ENCODE peak calls at places on chromosomes 16 and 17, in seven cellular contexts. One of them, this sample, is unnamed.

GRCh38 chr16:88649924-88650748 is 717 bp downstream of the CYBA start:
- DNase-seq in adrenal gland: peak; percentile 61
- DNase-seq in GM20000: peak; percentile 74
- DNase-seq in suprapubic skin: peak; percentile 80
- DNase-seq in SIG-M5: no peak
- DNase-seq in Daoy: no peak
- DNase-seq in NCI-H1092: no peak
- DNase-seq in this sample: no peak

GRCh38 chr17:3697157-3697515 is 1.2 kb upstream of the P2RX5 start:
- DNase-seq in NCI-H1092: no peak
- DNase-seq in Daoy: no peak
- DNase-seq in suprapubic skin: no peak
- DNase-seq in GM20000: no peak
- DNase-seq in SIG-M5: no peak
- DNase-seq in adrenal gland: no peak
- DNase-seq in this sample: no peak

GRCh38 chr17:82754297-82755208 is 2.7 kb downstream of the TBCD start:
- DNase-seq in NCI-H1092: no peak
- DNase-seq in GM20000: no peak
- DNase-seq in Daoy: no peak
- DNase-seq in adrenal gland: no peak
- DNase-seq in SIG-M5: no peak
- DNase-seq in suprapubic skin: no peak
- DNase-seq in this sample: no peak

GRCh38 chr16:24729243-24729966 is at the start of gene TNRC6A:
- DNase-seq in Daoy: peak; percentile 90
- DNase-seq in GM20000: peak; percentile 94
- DNase-seq in adrenal gland: peak; percentile 95
- DNase-seq in suprapubic skin: peak; percentile 93
- DNase-seq in NCI-H1092: peak; percentile 85
- DNase-seq in SIG-M5: no peak
- DNase-seq in this sample: peak; percentile 68

GRCh38 chr16:71367243-71367976 is 8.9 kb downstream of the CALB2 start:
- DNase-seq in Daoy: peak; percentile 75
- DNase-seq in SIG-M5: no peak
- DNase-seq in suprapubic skin: no peak
- DNase-seq in NCI-H1092: peak; percentile 27
- DNase-seq in adrenal gland: peak; percentile 72
- DNase-seq in GM20000: peak; percentile 65
- DNase-seq in this sample: no peak

GRCh38 chr17:78729636-78730035 is 52.4 kb downstream of the CYTH1 start:
- DNase-seq in adrenal gland: no peak
- DNase-seq in suprapubic skin: no peak
- DNase-seq in Daoy: no peak
- DNase-seq in NCI-H1092: no peak
- DNase-seq in SIG-M5: no peak
- DNase-seq in GM20000: no peak
- DNase-seq in this sample: no peak

GRCh38 chr16:24717411-24717810 is 12.0 kb upstream of the TNRC6A start:
- DNase-seq in suprapubic skin: no peak
- DNase-seq in NCI-H1092: no peak
- DNase-seq in GM20000: no peak
- DNase-seq in Daoy: no peak
- DNase-seq in SIG-M5: no peak
- DNase-seq in adrenal gland: no peak
- DNase-seq in this sample: no peak

GRCh38 chr16:89798832-89799370 is 17.5 kb downstream of the FANCA start:
- DNase-seq in Daoy: no peak
- DNase-seq in adrenal gland: peak; percentile 58
- DNase-seq in NCI-H1092: no peak
- DNase-seq in SIG-M5: no peak
- DNase-seq in GM20000: no peak
- DNase-seq in suprapubic skin: no peak
- DNase-seq in this sample: no peak

GRCh38 chr17:29590979-29591736 is 1.7 kb upstream of the GIT1 start:
- DNase-seq in adrenal gland: no peak
- DNase-seq in suprapubic skin: no peak
- DNase-seq in NCI-H1092: peak; percentile 52
- DNase-seq in Daoy: peak; percentile 82
- DNase-seq in GM20000: peak; percentile 63
- DNase-seq in SIG-M5: no peak
- DNase-seq in this sample: peak; percentile 69

GRCh38 chr17:80007009-80007752 is 28.5 kb downstream of the TBC1D16 start:
- DNase-seq in suprapubic skin: peak; percentile 63
- DNase-seq in NCI-H1092: no peak
- DNase-seq in SIG-M5: no peak
- DNase-seq in adrenal gland: no peak
- DNase-seq in Daoy: no peak
- DNase-seq in GM20000: no peak
- DNase-seq in this sample: no peak

GRCh38 chr17:39064374-39064773 is 87.1 kb downstream of the PLXDC1 start:
- DNase-seq in SIG-M5: no peak
- DNase-seq in adrenal gland: no peak
- DNase-seq in NCI-H1092: no peak
- DNase-seq in GM20000: no peak
- DNase-seq in Daoy: peak; percentile 25
- DNase-seq in suprapubic skin: no peak
- DNase-seq in this sample: no peak

GRCh38 chr17:13735444-13735843 is 133.7 kb upstream of the HS3ST3A1 start:
- DNase-seq in suprapubic skin: no peak
- DNase-seq in NCI-H1092: no peak
- DNase-seq in GM20000: no peak
- DNase-seq in SIG-M5: no peak
- DNase-seq in adrenal gland: no peak
- DNase-seq in Daoy: no peak
- DNase-seq in this sample: no peak

GRCh38 chr17:29589524-29590260 is at the start of gene GIT1:
- DNase-seq in GM20000: peak; percentile 99
- DNase-seq in SIG-M5: no peak
- DNase-seq in suprapubic skin: no peak
- DNase-seq in adrenal gland: peak; percentile 88
- DNase-seq in Daoy: peak; percentile 92
- DNase-seq in NCI-H1092: peak; percentile 80
- DNase-seq in this sample: peak; percentile 59

GRCh38 chr16:27678955-27679354 is 129.0 kb downstream of the KATNIP start:
- DNase-seq in Daoy: no peak
- DNase-seq in adrenal gland: no peak
- DNase-seq in SIG-M5: no peak
- DNase-seq in GM20000: no peak
- DNase-seq in suprapubic skin: no peak
- DNase-seq in NCI-H1092: no peak
- DNase-seq in this sample: no peak

GRCh38 chr17:77492446-77493237 is 351.9 kb downstream of the SEC14L1 start:
- DNase-seq in NCI-H1092: no peak
- DNase-seq in Daoy: no peak
- DNase-seq in adrenal gland: peak; percentile 51
- DNase-seq in SIG-M5: no peak
- DNase-seq in GM20000: no peak
- DNase-seq in suprapubic skin: peak; percentile 59
- DNase-seq in this sample: no peak

GRCh38 chr17:64270885-64271284 is 7.8 kb upstream of the TEX2 start:
- DNase-seq in NCI-H1092: no peak
- DNase-seq in adrenal gland: no peak
- DNase-seq in Daoy: no peak
- DNase-seq in suprapubic skin: no peak
- DNase-seq in SIG-M5: no peak
- DNase-seq in GM20000: peak; percentile 48
- DNase-seq in this sample: no peak

GRCh38 chr16:48126801-48127644 is 28.8 kb downstream of the ABCC12 start:
- DNase-seq in GM20000: no peak
- DNase-seq in SIG-M5: no peak
- DNase-seq in Daoy: peak; percentile 96
- DNase-seq in NCI-H1092: peak; percentile 79
- DNase-seq in suprapubic skin: no peak
- DNase-seq in adrenal gland: no peak
- DNase-seq in this sample: no peak

GRCh38 chr17:38693700-38694329 is 11.3 kb upstream of the MLLT6 start:
- DNase-seq in Daoy: no peak
- DNase-seq in NCI-H1092: peak; percentile 50
- DNase-seq in adrenal gland: peak; percentile 97
- DNase-seq in SIG-M5: no peak
- DNase-seq in suprapubic skin: peak; percentile 85
- DNase-seq in GM20000: no peak
- DNase-seq in this sample: peak; percentile 47

GRCh38 chr17:66474810-66475497 is 172.5 kb downstream of the PRKCA start:
- DNase-seq in suprapubic skin: no peak
- DNase-seq in GM20000: no peak
- DNase-seq in SIG-M5: no peak
- DNase-seq in adrenal gland: no peak
- DNase-seq in NCI-H1092: no peak
- DNase-seq in Daoy: no peak
- DNase-seq in this sample: no peak

GRCh38 chr17:40560592-40561293 is 4.5 kb downstream of the CCR7 start:
- DNase-seq in NCI-H1092: no peak
- DNase-seq in Daoy: peak; percentile 83
- DNase-seq in GM20000: peak; percentile 80
- DNase-seq in suprapubic skin: peak; percentile 67
- DNase-seq in adrenal gland: peak; percentile 51
- DNase-seq in SIG-M5: peak; percentile 89
- DNase-seq in this sample: no peak

GRCh38 chr17:8015957-8016631 is 13.7 kb downstream of the GUCY2D start:
- DNase-seq in adrenal gland: no peak
- DNase-seq in GM20000: no peak
- DNase-seq in Daoy: peak; percentile 13
- DNase-seq in NCI-H1092: no peak
- DNase-seq in SIG-M5: no peak
- DNase-seq in suprapubic skin: no peak
- DNase-seq in this sample: no peak

GRCh38 chr16:24908716-24909115 is 63.0 kb downstream of the SLC5A11 start:
- DNase-seq in Daoy: no peak
- DNase-seq in suprapubic skin: no peak
- DNase-seq in NCI-H1092: no peak
- DNase-seq in GM20000: no peak
- DNase-seq in adrenal gland: no peak
- DNase-seq in SIG-M5: no peak
- DNase-seq in this sample: no peak

GRCh38 chr16:54628796-54629625 is 301.7 kb upstream of the IRX5 start:
- DNase-seq in SIG-M5: no peak
- DNase-seq in suprapubic skin: no peak
- DNase-seq in NCI-H1092: no peak
- DNase-seq in adrenal gland: no peak
- DNase-seq in GM20000: no peak
- DNase-seq in Daoy: no peak
- DNase-seq in this sample: no peak

GRCh38 chr17:8365143-8365542 is 11.4 kb downstream of the KRABD2 start:
- DNase-seq in suprapubic skin: no peak
- DNase-seq in SIG-M5: no peak
- DNase-seq in NCI-H1092: no peak
- DNase-seq in adrenal gland: no peak
- DNase-seq in GM20000: peak; percentile 1
- DNase-seq in Daoy: peak; percentile 73
- DNase-seq in this sample: no peak

GRCh38 chr17:21284319-21285163 is at the start of gene MAP2K3:
- DNase-seq in SIG-M5: peak; percentile 91
- DNase-seq in GM20000: peak; percentile 99
- DNase-seq in suprapubic skin: peak; percentile 100
- DNase-seq in adrenal gland: peak; percentile 100
- DNase-seq in NCI-H1092: peak; percentile 96
- DNase-seq in Daoy: peak; percentile 100
- DNase-seq in this sample: peak; percentile 94

GRCh38 chr16:27806388-27806787 is 256.4 kb downstream of the KATNIP start:
- DNase-seq in suprapubic skin: no peak
- DNase-seq in GM20000: no peak
- DNase-seq in Daoy: no peak
- DNase-seq in NCI-H1092: no peak
- DNase-seq in SIG-M5: no peak
- DNase-seq in adrenal gland: no peak
- DNase-seq in this sample: no peak

GRCh38 chr17:9177212-9177611 is 155.9 kb downstream of the NTN1 start:
- DNase-seq in Daoy: no peak
- DNase-seq in GM20000: no peak
- DNase-seq in suprapubic skin: no peak
- DNase-seq in NCI-H1092: no peak
- DNase-seq in SIG-M5: no peak
- DNase-seq in adrenal gland: no peak
- DNase-seq in this sample: no peak

GRCh38 chr16:85394511-85395206 is 218.5 kb upstream of the GSE1 start:
- DNase-seq in suprapubic skin: peak; percentile 61
- DNase-seq in GM20000: no peak
- DNase-seq in SIG-M5: no peak
- DNase-seq in NCI-H1092: no peak
- DNase-seq in adrenal gland: no peak
- DNase-seq in Daoy: no peak
- DNase-seq in this sample: no peak

GRCh38 chr16:82695806-82696205 is 69.0 kb downstream of the CDH13 start:
- DNase-seq in Daoy: no peak
- DNase-seq in SIG-M5: no peak
- DNase-seq in adrenal gland: no peak
- DNase-seq in suprapubic skin: no peak
- DNase-seq in NCI-H1092: no peak
- DNase-seq in GM20000: no peak
- DNase-seq in this sample: no peak

GRCh38 chr16:67537270-67537635 is 8.6 kb downstream of the RIPOR1 start:
- DNase-seq in suprapubic skin: peak; percentile 86
- DNase-seq in Daoy: peak; percentile 66
- DNase-seq in NCI-H1092: no peak
- DNase-seq in SIG-M5: no peak
- DNase-seq in adrenal gland: peak; percentile 72
- DNase-seq in GM20000: peak; percentile 81
- DNase-seq in this sample: no peak

This sample was measured in NCI-H446 treated with DMSO at 0.1 percent for 48 hours.